ENCODE peak calls at places on chromosomes 5 and 9, in ten cellular contexts. One of them, this sample, is unnamed.

GRCh38 chr5:166370928-166371690 is 1920.3 kb upstream of the WWC1 start:
- DNase-seq in BJ: no peak
- DNase-seq in HCT116: no peak
- DNase-seq in right atrium auricular region: no peak
- DNase-seq in AG04450: no peak
- DNase-seq in brain microvascular endothelial cell: no peak
- DNase-seq in RWPE2: no peak
- DNase-seq in Panc1: peak; percentile 22
- DNase-seq in mammary epithelial cell: no peak
- DNase-seq in left ventricle myocardium inferior: no peak
- DNase-seq in this sample: no peak

GRCh38 chr9:111287127-111287526 is 42.9 kb downstream of the OR2K2 start:
- DNase-seq in RWPE2: no peak
- DNase-seq in BJ: peak; percentile 26
- DNase-seq in brain microvascular endothelial cell: peak; percentile 68
- DNase-seq in mammary epithelial cell: peak; percentile 36
- DNase-seq in HCT116: peak; percentile 7
- DNase-seq in Panc1: no peak
- DNase-seq in right atrium auricular region: no peak
- DNase-seq in left ventricle myocardium inferior: no peak
- DNase-seq in AG04450: peak; percentile 43
- DNase-seq in this sample: peak; percentile 55

GRCh38 chr5:80569961-80570786 is at the start of gene ANKRD34B:
- DNase-seq in brain microvascular endothelial cell: no peak
- DNase-seq in BJ: no peak
- DNase-seq in left ventricle myocardium inferior: no peak
- DNase-seq in HCT116: no peak
- DNase-seq in right atrium auricular region: peak; percentile 26
- DNase-seq in mammary epithelial cell: peak; percentile 42
- DNase-seq in Panc1: no peak
- DNase-seq in AG04450: no peak
- DNase-seq in RWPE2: no peak
- DNase-seq in this sample: no peak

GRCh38 chr5:80238778-80239679 is 16.8 kb downstream of the SERINC5 start:
- DNase-seq in Panc1: no peak
- DNase-seq in AG04450: no peak
- DNase-seq in HCT116: no peak
- DNase-seq in RWPE2: no peak
- DNase-seq in brain microvascular endothelial cell: peak; percentile 51
- DNase-seq in BJ: no peak
- DNase-seq in right atrium auricular region: peak; percentile 78
- DNase-seq in left ventricle myocardium inferior: peak; percentile 72
- DNase-seq in mammary epithelial cell: peak; percentile 35
- DNase-seq in this sample: no peak

GRCh38 chr9:125133403-125134316 is 9.7 kb downstream of the SCAI start:
- DNase-seq in left ventricle myocardium inferior: no peak
- DNase-seq in BJ: no peak
- DNase-seq in brain microvascular endothelial cell: no peak
- DNase-seq in AG04450: no peak
- DNase-seq in Panc1: no peak
- DNase-seq in right atrium auricular region: no peak
- DNase-seq in RWPE2: no peak
- DNase-seq in HCT116: no peak
- DNase-seq in mammary epithelial cell: peak; percentile 41
- DNase-seq in this sample: peak; percentile 30

GRCh38 chr9:99076030-99076429 is 28.9 kb upstream of the TGFBR1 start:
- DNase-seq in RWPE2: no peak
- DNase-seq in right atrium auricular region: no peak
- DNase-seq in left ventricle myocardium inferior: no peak
- DNase-seq in HCT116: no peak
- DNase-seq in brain microvascular endothelial cell: no peak
- DNase-seq in BJ: no peak
- DNase-seq in AG04450: no peak
- DNase-seq in Panc1: no peak
- DNase-seq in mammary epithelial cell: no peak
- DNase-seq in this sample: no peak

GRCh38 chr5:95984287-95984938 is 22.8 kb upstream of the ELL2 start:
- DNase-seq in BJ: no peak
- DNase-seq in Panc1: no peak
- DNase-seq in brain microvascular endothelial cell: no peak
- DNase-seq in right atrium auricular region: no peak
- DNase-seq in mammary epithelial cell: peak; percentile 17
- DNase-seq in RWPE2: no peak
- DNase-seq in left ventricle myocardium inferior: no peak
- DNase-seq in HCT116: no peak
- DNase-seq in AG04450: no peak
- DNase-seq in this sample: peak; percentile 60

GRCh38 chr5:114387433-114387832 is 25.6 kb downstream of the KCNN2 start:
- DNase-seq in BJ: peak; percentile 18
- DNase-seq in right atrium auricular region: no peak
- DNase-seq in left ventricle myocardium inferior: no peak
- DNase-seq in HCT116: no peak
- DNase-seq in Panc1: no peak
- DNase-seq in RWPE2: no peak
- DNase-seq in AG04450: no peak
- DNase-seq in brain microvascular endothelial cell: no peak
- DNase-seq in mammary epithelial cell: no peak
- DNase-seq in this sample: no peak

GRCh38 chr9:110509787-110510186 is 69.8 kb downstream of the SVEP1 start:
- DNase-seq in brain microvascular endothelial cell: no peak
- DNase-seq in BJ: no peak
- DNase-seq in Panc1: no peak
- DNase-seq in right atrium auricular region: no peak
- DNase-seq in mammary epithelial cell: no peak
- DNase-seq in left ventricle myocardium inferior: no peak
- DNase-seq in RWPE2: no peak
- DNase-seq in HCT116: no peak
- DNase-seq in AG04450: no peak
- DNase-seq in this sample: no peak

GRCh38 chr9:5838884-5839571 is 6.1 kb upstream of the ERMP1 start:
- DNase-seq in Panc1: no peak
- DNase-seq in mammary epithelial cell: peak; percentile 87
- DNase-seq in left ventricle myocardium inferior: no peak
- DNase-seq in BJ: no peak
- DNase-seq in RWPE2: no peak
- DNase-seq in right atrium auricular region: no peak
- DNase-seq in brain microvascular endothelial cell: peak; percentile 32
- DNase-seq in HCT116: peak; percentile 77
- DNase-seq in AG04450: no peak
- DNase-seq in this sample: peak; percentile 88

GRCh38 chr5:151784141-151784540 is 12.4 kb downstream of the G3BP1 start:
- DNase-seq in BJ: no peak
- DNase-seq in HCT116: no peak
- DNase-seq in right atrium auricular region: no peak
- DNase-seq in Panc1: no peak
- DNase-seq in brain microvascular endothelial cell: no peak
- DNase-seq in mammary epithelial cell: no peak
- DNase-seq in RWPE2: no peak
- DNase-seq in AG04450: no peak
- DNase-seq in left ventricle myocardium inferior: no peak
- DNase-seq in this sample: no peak

GRCh38 chr9:88766778-88767503 is 224.3 kb upstream of the S1PR3 start:
- DNase-seq in Panc1: no peak
- DNase-seq in brain microvascular endothelial cell: peak; percentile 88
- DNase-seq in mammary epithelial cell: peak; percentile 94
- DNase-seq in RWPE2: no peak
- DNase-seq in left ventricle myocardium inferior: no peak
- DNase-seq in HCT116: no peak
- DNase-seq in AG04450: no peak
- DNase-seq in BJ: peak; percentile 44
- DNase-seq in right atrium auricular region: no peak
- DNase-seq in this sample: peak; percentile 98

GRCh38 chr9:37413311-37413710 is 9.2 kb upstream of the GRHPR start:
- DNase-seq in Panc1: no peak
- DNase-seq in BJ: no peak
- DNase-seq in RWPE2: no peak
- DNase-seq in brain microvascular endothelial cell: no peak
- DNase-seq in right atrium auricular region: no peak
- DNase-seq in AG04450: no peak
- DNase-seq in mammary epithelial cell: peak; percentile 52
- DNase-seq in HCT116: no peak
- DNase-seq in left ventricle myocardium inferior: no peak
- DNase-seq in this sample: no peak

GRCh38 chr5:53053364-53053763 is 56.2 kb downstream of the MOCS2 start:
- DNase-seq in brain microvascular endothelial cell: no peak
- DNase-seq in right atrium auricular region: no peak
- DNase-seq in left ventricle myocardium inferior: no peak
- DNase-seq in RWPE2: no peak
- DNase-seq in mammary epithelial cell: no peak
- DNase-seq in HCT116: no peak
- DNase-seq in AG04450: no peak
- DNase-seq in BJ: no peak
- DNase-seq in Panc1: no peak
- DNase-seq in this sample: no peak

GRCh38 chr5:119304439-119304838 is 51.4 kb upstream of the TNFAIP8 start:
- DNase-seq in RWPE2: no peak
- DNase-seq in Panc1: no peak
- DNase-seq in HCT116: no peak
- DNase-seq in mammary epithelial cell: peak; percentile 44
- DNase-seq in BJ: no peak
- DNase-seq in left ventricle myocardium inferior: no peak
- DNase-seq in right atrium auricular region: no peak
- DNase-seq in AG04450: no peak
- DNase-seq in brain microvascular endothelial cell: no peak
- DNase-seq in this sample: no peak

GRCh38 chr5:95822408-95823240 is at the start of gene GLRX:
- DNase-seq in RWPE2: peak; percentile 83
- DNase-seq in brain microvascular endothelial cell: peak; percentile 73
- DNase-seq in HCT116: peak; percentile 80
- DNase-seq in mammary epithelial cell: peak; percentile 86
- DNase-seq in AG04450: peak; percentile 59
- DNase-seq in BJ: peak; percentile 90
- DNase-seq in left ventricle myocardium inferior: peak; percentile 64
- DNase-seq in Panc1: peak; percentile 64
- DNase-seq in right atrium auricular region: peak; percentile 93
- DNase-seq in this sample: peak; percentile 97

DNA sequence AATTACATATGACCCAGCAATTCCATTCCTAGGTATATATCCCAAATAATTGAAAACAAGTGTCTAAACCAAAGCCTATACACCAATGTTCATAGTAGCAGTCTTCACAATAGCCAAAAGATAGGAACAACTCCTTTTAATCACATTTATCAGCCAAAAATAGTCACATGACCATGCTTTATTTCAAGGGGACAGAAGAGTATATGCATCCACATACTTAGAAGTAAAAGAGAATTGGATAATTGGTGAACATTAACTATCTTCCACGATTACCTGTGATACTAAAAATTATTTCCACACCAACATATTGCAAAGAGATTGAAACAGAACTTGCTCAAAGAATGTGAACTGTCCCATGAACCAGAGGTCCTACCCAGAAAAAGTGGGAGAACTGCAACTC is 51.8 kb upstream of the FOXE1 start:
- DNase-seq in BJ: no peak
- DNase-seq in AG04450: no peak
- DNase-seq in mammary epithelial cell: no peak
- DNase-seq in RWPE2: no peak
- DNase-seq in HCT116: no peak
- DNase-seq in left ventricle myocardium inferior: no peak
- DNase-seq in brain microvascular endothelial cell: no peak
- DNase-seq in right atrium auricular region: no peak
- DNase-seq in Panc1: no peak
- DNase-seq in this sample: no peak
- H3K4me3 ChIP-seq in BJ: no peak overlapping the region
- H3K4me3 ChIP-seq in AG04450: no peak overlapping the region
- H3K4me3 ChIP-seq in mammary epithelial cell: no peak overlapping the region
- H3K4me3 ChIP-seq in RWPE2: no peak overlapping the region
- H3K4me3 ChIP-seq in HCT116: no peak overlapping the region
- H3K4me3 ChIP-seq in left ventricle myocardium inferior: no peak overlapping the region
- H3K4me3 ChIP-seq in brain microvascular endothelial cell: no peak overlapping the region
- H3K4me3 ChIP-seq in right atrium auricular region: no peak overlapping the region
- H3K4me3 ChIP-seq in Panc1: no peak overlapping the region
- H3K4me3 ChIP-seq in this sample: no peak overlapping the region

DNA sequence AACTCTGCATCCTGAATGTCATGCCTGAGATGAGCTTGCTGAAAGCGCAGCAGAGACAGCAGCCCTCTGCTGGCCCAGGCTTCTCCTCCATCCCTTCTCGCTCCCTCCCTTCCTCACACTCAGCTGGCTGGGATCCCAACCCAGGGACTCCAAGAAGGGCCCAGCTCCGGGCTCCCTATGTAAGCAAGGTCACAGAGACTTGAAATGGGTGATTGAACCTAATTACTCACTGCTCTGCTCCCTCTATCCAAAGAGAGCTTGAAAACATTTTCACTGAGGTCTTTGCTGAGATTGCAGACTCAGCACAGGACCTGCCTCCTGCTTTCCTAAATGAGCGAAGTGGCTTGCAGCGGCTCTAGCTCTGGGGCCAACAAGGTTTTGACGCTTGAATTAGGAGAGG is 42.8 kb downstream of the RAPGEF1 start:
- DNase-seq in left ventricle myocardium inferior: peak; percentile 54
- DNase-seq in HCT116: no peak
- DNase-seq in brain microvascular endothelial cell: no peak
- DNase-seq in RWPE2: no peak
- DNase-seq in Panc1: no peak
- DNase-seq in AG04450: no peak
- DNase-seq in right atrium auricular region: no peak
- DNase-seq in BJ: no peak
- DNase-seq in mammary epithelial cell: no peak
- DNase-seq in this sample: no peak
- TF ChIP-seq CTCF in left ventricle myocardium inferior: peak; percentile 41
- TF ChIP-seq CTCF in HCT116: no peak
- TF ChIP-seq CTCF in brain microvascular endothelial cell: peak; percentile 58
- TF ChIP-seq CTCF in RWPE2: no peak
- TF ChIP-seq CTCF in Panc1: no peak
- TF ChIP-seq CTCF in AG04450: peak; percentile 52
- TF ChIP-seq CTCF in right atrium auricular region: no peak
- TF ChIP-seq CTCF in BJ: no peak
- TF ChIP-seq CTCF in mammary epithelial cell: no peak
- TF ChIP-seq CTCF in this sample: no peak

GRCh38 chr5:176630681-176631222 is 277 bp downstream of the EIF4E1B start:
- DNase-seq in Panc1: no peak
- DNase-seq in mammary epithelial cell: no peak
- DNase-seq in brain microvascular endothelial cell: no peak
- DNase-seq in AG04450: no peak
- DNase-seq in left ventricle myocardium inferior: no peak
- DNase-seq in right atrium auricular region: no peak
- DNase-seq in HCT116: no peak
- DNase-seq in RWPE2: no peak
- DNase-seq in BJ: no peak
- DNase-seq in this sample: no peak
- H3K27me3 ChIP-seq in Panc1: peaks cover 14% of the 10 kb centered on the region
- H3K27me3 ChIP-seq in mammary epithelial cell: peaks cover 20% of the 10 kb centered on the region
- H3K27me3 ChIP-seq in brain microvascular endothelial cell: peaks cover 39% of the 10 kb centered on the region
- H3K27me3 ChIP-seq in AG04450: peaks cover 68% of the 10 kb centered on the region
- H3K27me3 ChIP-seq in left ventricle myocardium inferior: peaks cover 100% of the 10 kb centered on the region
- H3K27me3 ChIP-seq in right atrium auricular region: peaks cover 20% of the 10 kb centered on the region
- H3K27me3 ChIP-seq in HCT116: peaks cover 5% of the 10 kb centered on the region
- H3K27me3 ChIP-seq in RWPE2: peaks cover 43% of the 10 kb centered on the region
- H3K27me3 ChIP-seq in BJ: peaks cover 54% of the 10 kb centered on the region
- H3K27me3 ChIP-seq in this sample: peaks cover 17% of the 10 kb centered on the region

GRCh38 chr5:108641596-108641995 is 106.1 kb upstream of the FER start:
- DNase-seq in HCT116: no peak
- DNase-seq in RWPE2: no peak
- DNase-seq in right atrium auricular region: no peak
- DNase-seq in Panc1: no peak
- DNase-seq in AG04450: no peak
- DNase-seq in brain microvascular endothelial cell: no peak
- DNase-seq in mammary epithelial cell: no peak
- DNase-seq in left ventricle myocardium inferior: no peak
- DNase-seq in BJ: no peak
- DNase-seq in this sample: no peak
- H3K4me3 ChIP-seq in HCT116: no peak overlapping the region
- H3K4me3 ChIP-seq in RWPE2: no peak overlapping the region
- H3K4me3 ChIP-seq in right atrium auricular region: no peak overlapping the region
- H3K4me3 ChIP-seq in Panc1: no peak overlapping the region
- H3K4me3 ChIP-seq in AG04450: no peak overlapping the region
- H3K4me3 ChIP-seq in brain microvascular endothelial cell: no peak overlapping the region
- H3K4me3 ChIP-seq in mammary epithelial cell: no peak overlapping the region
- H3K4me3 ChIP-seq in left ventricle myocardium inferior: no peak overlapping the region
- H3K4me3 ChIP-seq in BJ: no peak overlapping the region
- H3K4me3 ChIP-seq in this sample: no peak overlapping the region

GRCh38 chr9:82549174-82549821 is 513.6 kb downstream of the RASEF start:
- DNase-seq in brain microvascular endothelial cell: no peak
- DNase-seq in BJ: no peak
- DNase-seq in left ventricle myocardium inferior: no peak
- DNase-seq in mammary epithelial cell: no peak
- DNase-seq in Panc1: no peak
- DNase-seq in RWPE2: no peak
- DNase-seq in right atrium auricular region: no peak
- DNase-seq in HCT116: no peak
- DNase-seq in AG04450: no peak
- DNase-seq in this sample: peak; percentile 13
- TF ChIP-seq CTCF in brain microvascular endothelial cell: no peak
- TF ChIP-seq CTCF in BJ: no peak
- TF ChIP-seq CTCF in left ventricle myocardium inferior: no peak
- TF ChIP-seq CTCF in mammary epithelial cell: no peak
- TF ChIP-seq CTCF in Panc1: no peak
- TF ChIP-seq CTCF in RWPE2: no peak
- TF ChIP-seq CTCF in right atrium auricular region: no peak
- TF ChIP-seq CTCF in HCT116: no peak
- TF ChIP-seq CTCF in AG04450: no peak
- TF ChIP-seq CTCF in this sample: peak; percentile 19